ENCODE peak calls at places on chromosomes 16 and 17, in ten cellular contexts. One of them, this sample, is unnamed.
A peak's percentile ranks its signal among the peaks of the same experiment; 100 is the strongest.

GRCh38 chr17:81120695-81121621 is 44.3 kb upstream of the PVALEF start:
- DNase-seq in stimulated activated naive CD8-positive, alpha-beta T cell treated with anti-CD3 and anti-CD28 coated beads, Interleukin-15, Interleukin-2, amounts not matched to agents 100 U/mL and 50 U/mL, for 24 hours: no peak
- DNase-seq in aorta: no peak
- DNase-seq in stimulated activated CD8-positive, alpha-beta memory T cell treated with anti-CD3 and anti-CD28 coated beads, Interleukin-4, amount 100 ng/mL, for 1 hour: no peak
- DNase-seq in NCI-H2029: no peak
- DNase-seq in omental fat pad: no peak
- DNase-seq in substantia nigra: no peak
- DNase-seq in CD8-positive, alpha-beta T cell: no peak
- DNase-seq in cardiac fibroblast: no peak
- DNase-seq in iris pigment epithelial cell: no peak
- DNase-seq in this sample: no peak

GRCh38 chr16:62036101-62036806 is at the start of gene CDH8:
- DNase-seq in stimulated activated naive CD8-positive, alpha-beta T cell treated with anti-CD3 and anti-CD28 coated beads, Interleukin-15, Interleukin-2, amounts not matched to agents 100 U/mL and 50 U/mL, for 24 hours: no peak
- DNase-seq in aorta: peak; percentile 82
- DNase-seq in stimulated activated CD8-positive, alpha-beta memory T cell treated with anti-CD3 and anti-CD28 coated beads, Interleukin-4, amount 100 ng/mL, for 1 hour: no peak
- DNase-seq in NCI-H2029: no peak
- DNase-seq in omental fat pad: no peak
- DNase-seq in substantia nigra: no peak
- DNase-seq in CD8-positive, alpha-beta T cell: no peak
- DNase-seq in cardiac fibroblast: no peak
- DNase-seq in iris pigment epithelial cell: no peak
- DNase-seq in this sample: no peak

GRCh38 chr17:58520843-58521430 is 6.5 kb upstream of the MTMR4 start:
- DNase-seq in stimulated activated naive CD8-positive, alpha-beta T cell treated with anti-CD3 and anti-CD28 coated beads, Interleukin-15, Interleukin-2, amounts not matched to agents 100 U/mL and 50 U/mL, for 24 hours: no peak
- DNase-seq in aorta: no peak
- DNase-seq in stimulated activated CD8-positive, alpha-beta memory T cell treated with anti-CD3 and anti-CD28 coated beads, Interleukin-4, amount 100 ng/mL, for 1 hour: no peak
- DNase-seq in NCI-H2029: no peak
- DNase-seq in omental fat pad: no peak
- DNase-seq in substantia nigra: no peak
- DNase-seq in CD8-positive, alpha-beta T cell: no peak
- DNase-seq in cardiac fibroblast: peak; percentile 36
- DNase-seq in iris pigment epithelial cell: no peak
- DNase-seq in this sample: no peak

GRCh38 chr17:17015221-17015620 is 27.0 kb upstream of the MPRIP start:
- DNase-seq in stimulated activated naive CD8-positive, alpha-beta T cell treated with anti-CD3 and anti-CD28 coated beads, Interleukin-15, Interleukin-2, amounts not matched to agents 100 U/mL and 50 U/mL, for 24 hours: no peak
- DNase-seq in aorta: peak; percentile 26
- DNase-seq in stimulated activated CD8-positive, alpha-beta memory T cell treated with anti-CD3 and anti-CD28 coated beads, Interleukin-4, amount 100 ng/mL, for 1 hour: no peak
- DNase-seq in NCI-H2029: no peak
- DNase-seq in omental fat pad: no peak
- DNase-seq in substantia nigra: no peak
- DNase-seq in CD8-positive, alpha-beta T cell: no peak
- DNase-seq in cardiac fibroblast: no peak
- DNase-seq in iris pigment epithelial cell: no peak
- DNase-seq in this sample: no peak

GRCh38 chr17:44367219-44367618 is 3.6 kb upstream of the FAM171A2 start:
- DNase-seq in stimulated activated naive CD8-positive, alpha-beta T cell treated with anti-CD3 and anti-CD28 coated beads, Interleukin-15, Interleukin-2, amounts not matched to agents 100 U/mL and 50 U/mL, for 24 hours: no peak
- DNase-seq in aorta: no peak
- DNase-seq in stimulated activated CD8-positive, alpha-beta memory T cell treated with anti-CD3 and anti-CD28 coated beads, Interleukin-4, amount 100 ng/mL, for 1 hour: no peak
- DNase-seq in NCI-H2029: no peak
- DNase-seq in omental fat pad: no peak
- DNase-seq in substantia nigra: no peak
- DNase-seq in CD8-positive, alpha-beta T cell: no peak
- DNase-seq in cardiac fibroblast: no peak
- DNase-seq in iris pigment epithelial cell: no peak
- DNase-seq in this sample: no peak

GRCh38 chr17:1331708-1332107 is 52.2 kb downstream of the TRARG1 start:
- DNase-seq in stimulated activated naive CD8-positive, alpha-beta T cell treated with anti-CD3 and anti-CD28 coated beads, Interleukin-15, Interleukin-2, amounts not matched to agents 100 U/mL and 50 U/mL, for 24 hours: no peak
- DNase-seq in aorta: peak; percentile 34
- DNase-seq in stimulated activated CD8-positive, alpha-beta memory T cell treated with anti-CD3 and anti-CD28 coated beads, Interleukin-4, amount 100 ng/mL, for 1 hour: no peak
- DNase-seq in NCI-H2029: no peak
- DNase-seq in omental fat pad: no peak
- DNase-seq in substantia nigra: no peak
- DNase-seq in CD8-positive, alpha-beta T cell: no peak
- DNase-seq in cardiac fibroblast: no peak
- DNase-seq in iris pigment epithelial cell: no peak
- DNase-seq in this sample: no peak

GRCh38 chr17:5164465-5164864 is 27.2 kb downstream of the ZNF594 start:
- DNase-seq in stimulated activated naive CD8-positive, alpha-beta T cell treated with anti-CD3 and anti-CD28 coated beads, Interleukin-15, Interleukin-2, amounts not matched to agents 100 U/mL and 50 U/mL, for 24 hours: no peak
- DNase-seq in aorta: no peak
- DNase-seq in stimulated activated CD8-positive, alpha-beta memory T cell treated with anti-CD3 and anti-CD28 coated beads, Interleukin-4, amount 100 ng/mL, for 1 hour: no peak
- DNase-seq in NCI-H2029: no peak
- DNase-seq in omental fat pad: no peak
- DNase-seq in substantia nigra: no peak
- DNase-seq in CD8-positive, alpha-beta T cell: no peak
- DNase-seq in cardiac fibroblast: no peak
- DNase-seq in iris pigment epithelial cell: no peak
- DNase-seq in this sample: no peak

GRCh38 chr16:56985962-56986360 is 3.4 kb upstream of the NLRC5 start:
- DNase-seq in stimulated activated naive CD8-positive, alpha-beta T cell treated with anti-CD3 and anti-CD28 coated beads, Interleukin-15, Interleukin-2, amounts not matched to agents 100 U/mL and 50 U/mL, for 24 hours: no peak
- DNase-seq in aorta: peak; percentile 26
- DNase-seq in stimulated activated CD8-positive, alpha-beta memory T cell treated with anti-CD3 and anti-CD28 coated beads, Interleukin-4, amount 100 ng/mL, for 1 hour: no peak
- DNase-seq in NCI-H2029: no peak
- DNase-seq in omental fat pad: no peak
- DNase-seq in substantia nigra: no peak
- DNase-seq in CD8-positive, alpha-beta T cell: no peak
- DNase-seq in cardiac fibroblast: no peak
- DNase-seq in iris pigment epithelial cell: no peak
- DNase-seq in this sample: no peak

GRCh38 chr17:29039764-29040598 is 3.0 kb upstream of the PIPOX start:
- DNase-seq in stimulated activated naive CD8-positive, alpha-beta T cell treated with anti-CD3 and anti-CD28 coated beads, Interleukin-15, Interleukin-2, amounts not matched to agents 100 U/mL and 50 U/mL, for 24 hours: no peak
- DNase-seq in aorta: no peak
- DNase-seq in stimulated activated CD8-positive, alpha-beta memory T cell treated with anti-CD3 and anti-CD28 coated beads, Interleukin-4, amount 100 ng/mL, for 1 hour: no peak
- DNase-seq in NCI-H2029: no peak
- DNase-seq in omental fat pad: no peak
- DNase-seq in substantia nigra: no peak
- DNase-seq in CD8-positive, alpha-beta T cell: no peak
- DNase-seq in cardiac fibroblast: peak; percentile 93
- DNase-seq in iris pigment epithelial cell: peak; percentile 97
- DNase-seq in this sample: no peak

GRCh38 chr16:15502041-15502725 is 67.8 kb downstream of the BMERB1 start:
- DNase-seq in stimulated activated naive CD8-positive, alpha-beta T cell treated with anti-CD3 and anti-CD28 coated beads, Interleukin-15, Interleukin-2, amounts not matched to agents 100 U/mL and 50 U/mL, for 24 hours: no peak
- DNase-seq in aorta: no peak
- DNase-seq in stimulated activated CD8-positive, alpha-beta memory T cell treated with anti-CD3 and anti-CD28 coated beads, Interleukin-4, amount 100 ng/mL, for 1 hour: no peak
- DNase-seq in NCI-H2029: no peak
- DNase-seq in omental fat pad: no peak
- DNase-seq in substantia nigra: no peak
- DNase-seq in CD8-positive, alpha-beta T cell: no peak
- DNase-seq in cardiac fibroblast: peak; percentile 82
- DNase-seq in iris pigment epithelial cell: peak; percentile 97
- DNase-seq in this sample: no peak

GRCh38 chr17:82449136-82449882 is 1.2 kb downstream of the CYBC1 start:
- DNase-seq in stimulated activated naive CD8-positive, alpha-beta T cell treated with anti-CD3 and anti-CD28 coated beads, Interleukin-15, Interleukin-2, amounts not matched to agents 100 U/mL and 50 U/mL, for 24 hours: peak; percentile 74
- DNase-seq in aorta: no peak
- DNase-seq in stimulated activated CD8-positive, alpha-beta memory T cell treated with anti-CD3 and anti-CD28 coated beads, Interleukin-4, amount 100 ng/mL, for 1 hour: peak; percentile 40
- DNase-seq in NCI-H2029: no peak
- DNase-seq in omental fat pad: no peak
- DNase-seq in substantia nigra: no peak
- DNase-seq in CD8-positive, alpha-beta T cell: peak; percentile 79
- DNase-seq in cardiac fibroblast: no peak
- DNase-seq in iris pigment epithelial cell: no peak
- DNase-seq in this sample: peak; percentile 59

GRCh38 chr17:50935201-50936124 is 69.3 kb upstream of the TOB1 start:
- DNase-seq in stimulated activated naive CD8-positive, alpha-beta T cell treated with anti-CD3 and anti-CD28 coated beads, Interleukin-15, Interleukin-2, amounts not matched to agents 100 U/mL and 50 U/mL, for 24 hours: no peak
- DNase-seq in aorta: peak; percentile 93
- DNase-seq in stimulated activated CD8-positive, alpha-beta memory T cell treated with anti-CD3 and anti-CD28 coated beads, Interleukin-4, amount 100 ng/mL, for 1 hour: no peak
- DNase-seq in NCI-H2029: peak; percentile 65
- DNase-seq in omental fat pad: no peak
- DNase-seq in substantia nigra: peak; percentile 80
- DNase-seq in CD8-positive, alpha-beta T cell: no peak
- DNase-seq in cardiac fibroblast: peak; percentile 30
- DNase-seq in iris pigment epithelial cell: no peak
- DNase-seq in this sample: no peak

GRCh38 chr17:72503556-72503955 is 382.7 kb downstream of the SOX9 start:
- DNase-seq in stimulated activated naive CD8-positive, alpha-beta T cell treated with anti-CD3 and anti-CD28 coated beads, Interleukin-15, Interleukin-2, amounts not matched to agents 100 U/mL and 50 U/mL, for 24 hours: no peak
- DNase-seq in aorta: no peak
- DNase-seq in stimulated activated CD8-positive, alpha-beta memory T cell treated with anti-CD3 and anti-CD28 coated beads, Interleukin-4, amount 100 ng/mL, for 1 hour: no peak
- DNase-seq in NCI-H2029: no peak
- DNase-seq in omental fat pad: no peak
- DNase-seq in substantia nigra: no peak
- DNase-seq in CD8-positive, alpha-beta T cell: no peak
- DNase-seq in cardiac fibroblast: no peak
- DNase-seq in iris pigment epithelial cell: no peak
- DNase-seq in this sample: no peak

GRCh38 chr16:14275934-14276333 is 204.8 kb downstream of the MRTFB start:
- DNase-seq in stimulated activated naive CD8-positive, alpha-beta T cell treated with anti-CD3 and anti-CD28 coated beads, Interleukin-15, Interleukin-2, amounts not matched to agents 100 U/mL and 50 U/mL, for 24 hours: no peak
- DNase-seq in aorta: no peak
- DNase-seq in stimulated activated CD8-positive, alpha-beta memory T cell treated with anti-CD3 and anti-CD28 coated beads, Interleukin-4, amount 100 ng/mL, for 1 hour: no peak
- DNase-seq in NCI-H2029: no peak
- DNase-seq in omental fat pad: no peak
- DNase-seq in substantia nigra: no peak
- DNase-seq in CD8-positive, alpha-beta T cell: no peak
- DNase-seq in cardiac fibroblast: no peak
- DNase-seq in iris pigment epithelial cell: no peak
- DNase-seq in this sample: no peak

GRCh38 chr16:4633910-4634635 is 9.4 kb downstream of the MGRN1 start:
- DNase-seq in stimulated activated naive CD8-positive, alpha-beta T cell treated with anti-CD3 and anti-CD28 coated beads, Interleukin-15, Interleukin-2, amounts not matched to agents 100 U/mL and 50 U/mL, for 24 hours: no peak
- DNase-seq in aorta: no peak
- DNase-seq in stimulated activated CD8-positive, alpha-beta memory T cell treated with anti-CD3 and anti-CD28 coated beads, Interleukin-4, amount 100 ng/mL, for 1 hour: no peak
- DNase-seq in NCI-H2029: no peak
- DNase-seq in omental fat pad: no peak
- DNase-seq in substantia nigra: no peak
- DNase-seq in CD8-positive, alpha-beta T cell: no peak
- DNase-seq in cardiac fibroblast: no peak
- DNase-seq in iris pigment epithelial cell: no peak
- DNase-seq in this sample: no peak

GRCh38 chr16:88859381-88860091 is 2.6 kb downstream of the TRAPPC2L start:
- DNase-seq in stimulated activated naive CD8-positive, alpha-beta T cell treated with anti-CD3 and anti-CD28 coated beads, Interleukin-15, Interleukin-2, amounts not matched to agents 100 U/mL and 50 U/mL, for 24 hours: no peak
- DNase-seq in aorta: no peak
- DNase-seq in stimulated activated CD8-positive, alpha-beta memory T cell treated with anti-CD3 and anti-CD28 coated beads, Interleukin-4, amount 100 ng/mL, for 1 hour: no peak
- DNase-seq in NCI-H2029: no peak
- DNase-seq in omental fat pad: no peak
- DNase-seq in substantia nigra: no peak
- DNase-seq in CD8-positive, alpha-beta T cell: no peak
- DNase-seq in cardiac fibroblast: no peak
- DNase-seq in iris pigment epithelial cell: no peak
- DNase-seq in this sample: no peak

GRCh38 chr16:10954903-10955302 is 10.5 kb downstream of the CLEC16A start:
- DNase-seq in stimulated activated naive CD8-positive, alpha-beta T cell treated with anti-CD3 and anti-CD28 coated beads, Interleukin-15, Interleukin-2, amounts not matched to agents 100 U/mL and 50 U/mL, for 24 hours: no peak
- DNase-seq in aorta: no peak
- DNase-seq in stimulated activated CD8-positive, alpha-beta memory T cell treated with anti-CD3 and anti-CD28 coated beads, Interleukin-4, amount 100 ng/mL, for 1 hour: no peak
- DNase-seq in NCI-H2029: no peak
- DNase-seq in omental fat pad: no peak
- DNase-seq in substantia nigra: no peak
- DNase-seq in CD8-positive, alpha-beta T cell: no peak
- DNase-seq in cardiac fibroblast: no peak
- DNase-seq in iris pigment epithelial cell: no peak
- DNase-seq in this sample: no peak

GRCh38 chr16:65226077-65226476 is 104.2 kb upstream of the CDH11 start:
- DNase-seq in stimulated activated naive CD8-positive, alpha-beta T cell treated with anti-CD3 and anti-CD28 coated beads, Interleukin-15, Interleukin-2, amounts not matched to agents 100 U/mL and 50 U/mL, for 24 hours: no peak
- DNase-seq in aorta: no peak
- DNase-seq in stimulated activated CD8-positive, alpha-beta memory T cell treated with anti-CD3 and anti-CD28 coated beads, Interleukin-4, amount 100 ng/mL, for 1 hour: no peak
- DNase-seq in NCI-H2029: no peak
- DNase-seq in omental fat pad: no peak
- DNase-seq in substantia nigra: no peak
- DNase-seq in CD8-positive, alpha-beta T cell: no peak
- DNase-seq in cardiac fibroblast: no peak
- DNase-seq in iris pigment epithelial cell: no peak
- DNase-seq in this sample: no peak

GRCh38 chr17:3474212-3474611 is 1.6 kb upstream of the ASPA start:
- DNase-seq in stimulated activated naive CD8-positive, alpha-beta T cell treated with anti-CD3 and anti-CD28 coated beads, Interleukin-15, Interleukin-2, amounts not matched to agents 100 U/mL and 50 U/mL, for 24 hours: no peak
- DNase-seq in aorta: no peak
- DNase-seq in stimulated activated CD8-positive, alpha-beta memory T cell treated with anti-CD3 and anti-CD28 coated beads, Interleukin-4, amount 100 ng/mL, for 1 hour: no peak
- DNase-seq in NCI-H2029: no peak
- DNase-seq in omental fat pad: no peak
- DNase-seq in substantia nigra: no peak
- DNase-seq in CD8-positive, alpha-beta T cell: no peak
- DNase-seq in cardiac fibroblast: peak; percentile 60
- DNase-seq in iris pigment epithelial cell: no peak
- DNase-seq in this sample: no peak

GRCh38 chr16:57516176-57516725 is 20.1 kb downstream of the CCDC102A start:
- DNase-seq in stimulated activated naive CD8-positive, alpha-beta T cell treated with anti-CD3 and anti-CD28 coated beads, Interleukin-15, Interleukin-2, amounts not matched to agents 100 U/mL and 50 U/mL, for 24 hours: no peak
- DNase-seq in aorta: no peak
- DNase-seq in stimulated activated CD8-positive, alpha-beta memory T cell treated with anti-CD3 and anti-CD28 coated beads, Interleukin-4, amount 100 ng/mL, for 1 hour: no peak
- DNase-seq in NCI-H2029: no peak
- DNase-seq in omental fat pad: no peak
- DNase-seq in substantia nigra: no peak
- DNase-seq in CD8-positive, alpha-beta T cell: no peak
- DNase-seq in cardiac fibroblast: no peak
- DNase-seq in iris pigment epithelial cell: no peak
- DNase-seq in this sample: no peak

GRCh38 chr17:39001703-39002637 is 34.8 kb upstream of the FBXO47 start:
- DNase-seq in stimulated activated naive CD8-positive, alpha-beta T cell treated with anti-CD3 and anti-CD28 coated beads, Interleukin-15, Interleukin-2, amounts not matched to agents 100 U/mL and 50 U/mL, for 24 hours: no peak
- DNase-seq in aorta: peak; percentile 91
- DNase-seq in stimulated activated CD8-positive, alpha-beta memory T cell treated with anti-CD3 and anti-CD28 coated beads, Interleukin-4, amount 100 ng/mL, for 1 hour: no peak
- DNase-seq in NCI-H2029: no peak
- DNase-seq in omental fat pad: peak; percentile 54
- DNase-seq in substantia nigra: no peak
- DNase-seq in CD8-positive, alpha-beta T cell: no peak
- DNase-seq in cardiac fibroblast: peak; percentile 94
- DNase-seq in iris pigment epithelial cell: peak; percentile 62
- DNase-seq in this sample: no peak

GRCh38 chr17:77409282-77410161 is 268.8 kb downstream of the SEC14L1 start:
- DNase-seq in stimulated activated naive CD8-positive, alpha-beta T cell treated with anti-CD3 and anti-CD28 coated beads, Interleukin-15, Interleukin-2, amounts not matched to agents 100 U/mL and 50 U/mL, for 24 hours: peak; percentile 47
- DNase-seq in aorta: peak; percentile 96
- DNase-seq in stimulated activated CD8-positive, alpha-beta memory T cell treated with anti-CD3 and anti-CD28 coated beads, Interleukin-4, amount 100 ng/mL, for 1 hour: no peak
- DNase-seq in NCI-H2029: no peak
- DNase-seq in omental fat pad: no peak
- DNase-seq in substantia nigra: no peak
- DNase-seq in CD8-positive, alpha-beta T cell: no peak
- DNase-seq in cardiac fibroblast: peak; percentile 73
- DNase-seq in iris pigment epithelial cell: peak; percentile 77
- DNase-seq in this sample: no peak

GRCh38 chr16:72013888-72014538 is 5.5 kb downstream of the DHODH start:
- DNase-seq in stimulated activated naive CD8-positive, alpha-beta T cell treated with anti-CD3 and anti-CD28 coated beads, Interleukin-15, Interleukin-2, amounts not matched to agents 100 U/mL and 50 U/mL, for 24 hours: no peak
- DNase-seq in aorta: no peak
- DNase-seq in stimulated activated CD8-positive, alpha-beta memory T cell treated with anti-CD3 and anti-CD28 coated beads, Interleukin-4, amount 100 ng/mL, for 1 hour: no peak
- DNase-seq in NCI-H2029: no peak
- DNase-seq in omental fat pad: no peak
- DNase-seq in substantia nigra: no peak
- DNase-seq in CD8-positive, alpha-beta T cell: no peak
- DNase-seq in cardiac fibroblast: peak; percentile 50
- DNase-seq in iris pigment epithelial cell: peak; percentile 16
- DNase-seq in this sample: no peak

GRCh38 chr17:33948299-33948698 is 306.8 kb upstream of the CCL2 start:
- DNase-seq in stimulated activated naive CD8-positive, alpha-beta T cell treated with anti-CD3 and anti-CD28 coated beads, Interleukin-15, Interleukin-2, amounts not matched to agents 100 U/mL and 50 U/mL, for 24 hours: no peak
- DNase-seq in aorta: no peak
- DNase-seq in stimulated activated CD8-positive, alpha-beta memory T cell treated with anti-CD3 and anti-CD28 coated beads, Interleukin-4, amount 100 ng/mL, for 1 hour: no peak
- DNase-seq in NCI-H2029: no peak
- DNase-seq in omental fat pad: no peak
- DNase-seq in substantia nigra: no peak
- DNase-seq in CD8-positive, alpha-beta T cell: no peak
- DNase-seq in cardiac fibroblast: no peak
- DNase-seq in iris pigment epithelial cell: no peak
- DNase-seq in this sample: no peak

GRCh38 chr16:19524356-19524865 is 669 bp downstream of the CCP110 start:
- DNase-seq in stimulated activated naive CD8-positive, alpha-beta T cell treated with anti-CD3 and anti-CD28 coated beads, Interleukin-15, Interleukin-2, amounts not matched to agents 100 U/mL and 50 U/mL, for 24 hours: no peak
- DNase-seq in aorta: no peak
- DNase-seq in stimulated activated CD8-positive, alpha-beta memory T cell treated with anti-CD3 and anti-CD28 coated beads, Interleukin-4, amount 100 ng/mL, for 1 hour: no peak
- DNase-seq in NCI-H2029: no peak
- DNase-seq in omental fat pad: no peak
- DNase-seq in substantia nigra: no peak
- DNase-seq in CD8-positive, alpha-beta T cell: no peak
- DNase-seq in cardiac fibroblast: no peak
- DNase-seq in iris pigment epithelial cell: peak; percentile 2
- DNase-seq in this sample: peak; percentile 4

GRCh38 chr17:57464191-57464864 is 208.0 kb downstream of the MSI2 start:
- DNase-seq in stimulated activated naive CD8-positive, alpha-beta T cell treated with anti-CD3 and anti-CD28 coated beads, Interleukin-15, Interleukin-2, amounts not matched to agents 100 U/mL and 50 U/mL, for 24 hours: no peak
- DNase-seq in aorta: no peak
- DNase-seq in stimulated activated CD8-positive, alpha-beta memory T cell treated with anti-CD3 and anti-CD28 coated beads, Interleukin-4, amount 100 ng/mL, for 1 hour: no peak
- DNase-seq in NCI-H2029: no peak
- DNase-seq in omental fat pad: no peak
- DNase-seq in substantia nigra: no peak
- DNase-seq in CD8-positive, alpha-beta T cell: no peak
- DNase-seq in cardiac fibroblast: no peak
- DNase-seq in iris pigment epithelial cell: no peak
- DNase-seq in this sample: no peak

GRCh38 chr16:23967775-23968571 is 132.2 kb downstream of the PRKCB start:
- DNase-seq in stimulated activated naive CD8-positive, alpha-beta T cell treated with anti-CD3 and anti-CD28 coated beads, Interleukin-15, Interleukin-2, amounts not matched to agents 100 U/mL and 50 U/mL, for 24 hours: peak; percentile 27
- DNase-seq in aorta: no peak
- DNase-seq in stimulated activated CD8-positive, alpha-beta memory T cell treated with anti-CD3 and anti-CD28 coated beads, Interleukin-4, amount 100 ng/mL, for 1 hour: no peak
- DNase-seq in NCI-H2029: no peak
- DNase-seq in omental fat pad: no peak
- DNase-seq in substantia nigra: no peak
- DNase-seq in CD8-positive, alpha-beta T cell: no peak
- DNase-seq in cardiac fibroblast: no peak
- DNase-seq in iris pigment epithelial cell: no peak
- DNase-seq in this sample: no peak

GRCh38 chr16:4749700-4750257 is 15.4 kb downstream of the DNAAF8 start:
- DNase-seq in stimulated activated naive CD8-positive, alpha-beta T cell treated with anti-CD3 and anti-CD28 coated beads, Interleukin-15, Interleukin-2, amounts not matched to agents 100 U/mL and 50 U/mL, for 24 hours: no peak
- DNase-seq in aorta: no peak
- DNase-seq in stimulated activated CD8-positive, alpha-beta memory T cell treated with anti-CD3 and anti-CD28 coated beads, Interleukin-4, amount 100 ng/mL, for 1 hour: no peak
- DNase-seq in NCI-H2029: no peak
- DNase-seq in omental fat pad: no peak
- DNase-seq in substantia nigra: no peak
- DNase-seq in CD8-positive, alpha-beta T cell: no peak
- DNase-seq in cardiac fibroblast: no peak
- DNase-seq in iris pigment epithelial cell: no peak
- DNase-seq in this sample: no peak